ENCODE peak calls at places on chromosomes 12 and 14, in nine cellular contexts. Q, J, X, D, F, O, R, S and Z are unnamed samples.

GRCh38 chr14:20624495-20625070 is 16.9 kb downstream of the OR6S1 start:
- DNase-seq in Q (no peak), J (peak), X (no peak), D (no peak), F (no peak), O (no peak), R (no peak), S (no peak), Z (peak)

GRCh38 chr12:123118397-123118945 is 32.4 kb downstream of the PITPNM2 start:
- DNase-seq in Q (no peak), J (no peak), X (no peak), D (no peak), F (no peak), O (no peak), R (no peak), S (peak), Z (no peak)

GRCh38 chr12:128694445-128694844 is 129.3 kb downstream of the SLC15A4 start:
- DNase-seq in Q (no peak), J (no peak), X (no peak), D (no peak), F (no peak), O (no peak), R (no peak), S (no peak), Z (no peak)

GRCh38 chr14:22630486-22630885 is 13.7 kb downstream of the OR6J1 start:
- DNase-seq in Q (no peak), J (no peak), X (no peak), D (peak), F (no peak), O (no peak), R (no peak), S (no peak), Z (no peak)

GRCh38 chr14:42490536-42490935 is 883.9 kb downstream of the LRFN5 start:
- DNase-seq in Q (no peak), J (no peak), X (no peak), D (no peak), F (no peak), O (no peak), R (no peak), S (no peak), Z (no peak)

GRCh38 chr14:103846569-103847438 is 571 bp downstream of the PPP1R13B start:
- DNase-seq in Q (no peak), J (no peak), X (no peak), D (peak), F (no peak), O (peak), R (no peak), S (no peak), Z (no peak)

GRCh38 chr14:93742761-93743160 is 45.5 kb downstream of the PRIMA1 start:
- DNase-seq in Q (no peak), J (no peak), X (no peak), D (no peak), F (no peak), O (no peak), R (no peak), S (no peak), Z (peak)

GRCh38 chr14:68146812-68147211 is 327.2 kb downstream of the RAD51B start:
- DNase-seq in Q (no peak), J (peak), X (peak), D (peak), F (no peak), O (peak), R (no peak), S (no peak), Z (no peak)

GRCh38 chr12:10395390-10395998 is 5.7 kb upstream of the KLRK1 start:
- DNase-seq in Q (no peak), J (peak), X (peak), D (peak), F (no peak), O (peak), R (peak), S (peak), Z (no peak)

GRCh38 chr12:68972570-68972969 is 39.6 kb upstream of the CPM start:
- DNase-seq in Q (no peak), J (no peak), X (no peak), D (no peak), F (no peak), O (no peak), R (no peak), S (no peak), Z (no peak)

GRCh38 chr12:89135976-89136634 is 216.2 kb downstream of the DUSP6 start:
- DNase-seq in Q (no peak), J (peak), X (no peak), D (peak), F (no peak), O (peak), R (no peak), S (no peak), Z (no peak)

GRCh38 chr14:96940009-96940408 is 142.8 kb downstream of the VRK1 start:
- DNase-seq in Q (no peak), J (no peak), X (no peak), D (peak), F (no peak), O (peak), R (no peak), S (no peak), Z (no peak)